ENCODE peak calls at places on chromosomes 5 and 9, in four cellular contexts. One of them, this sample, is unnamed.

GRCh38 chr9:130689937-130690700 is 3.5 kb upstream of the EXOSC2 start:
- DNase-seq in kidney: no peak
- DNase-seq in stomach: peak; percentile 87
- DNase-seq in PC-9: peak; percentile 95
- DNase-seq in this sample: no peak

GRCh38 chr9:72680593-72681317 is 159.3 kb downstream of the TMC1 start:
- DNase-seq in PC-9: no peak
- DNase-seq in kidney: no peak
- DNase-seq in stomach: no peak
- DNase-seq in this sample: no peak

GRCh38 chr5:20360243-20360642 is 372.2 kb upstream of the CDH18 start:
- DNase-seq in kidney: no peak
- DNase-seq in PC-9: no peak
- DNase-seq in stomach: no peak
- DNase-seq in this sample: no peak

GRCh38 chr5:145510324-145510723 is 324.8 kb downstream of the PRELID2 start:
- DNase-seq in stomach: no peak
- DNase-seq in PC-9: no peak
- DNase-seq in kidney: no peak
- DNase-seq in this sample: no peak

GRCh38 chr5:526456-527088 is 2.3 kb upstream of the SLC9A3 start:
- DNase-seq in PC-9: no peak
- DNase-seq in kidney: peak; percentile 36
- DNase-seq in stomach: no peak
- DNase-seq in this sample: no peak

GRCh38 chr5:78075301-78075700 is 219.2 kb downstream of the AP3B1 start:
- DNase-seq in kidney: no peak
- DNase-seq in PC-9: no peak
- DNase-seq in stomach: no peak
- DNase-seq in this sample: no peak

GRCh38 chr9:32705059-32705458 is 69.6 kb upstream of the TAF1L start:
- DNase-seq in stomach: no peak
- DNase-seq in kidney: no peak
- DNase-seq in PC-9: peak; percentile 73
- DNase-seq in this sample: no peak

GRCh38 chr5:106956901-106957300 is 713.8 kb downstream of the EFNA5 start:
- DNase-seq in kidney: no peak
- DNase-seq in stomach: no peak
- DNase-seq in PC-9: no peak
- DNase-seq in this sample: no peak

GRCh38 chr5:103098993-103099392 is 20.9 kb downstream of the GIN1 start:
- DNase-seq in kidney: no peak
- DNase-seq in PC-9: no peak
- DNase-seq in stomach: no peak
- DNase-seq in this sample: no peak

GRCh38 chr5:14417232-14417730 is 164.3 kb upstream of the OTULINL start:
- DNase-seq in kidney: no peak
- DNase-seq in PC-9: no peak
- DNase-seq in stomach: no peak
- DNase-seq in this sample: no peak
- H3K36me3 ChIP-seq in kidney: peaks cover 15% of the 10 kb centered on the region
- H3K36me3 ChIP-seq in PC-9: peaks cover 17% of the 10 kb centered on the region
- H3K36me3 ChIP-seq in stomach: peaks cover 31% of the 10 kb centered on the region
- H3K36me3 ChIP-seq in this sample: no peaks in the 10 kb centered on the region

GRCh38 chr9:127706836-127707241 is at the start of gene CFAP157:
- DNase-seq in kidney: no peak
- DNase-seq in PC-9: no peak
- DNase-seq in stomach: peak; percentile 28
- DNase-seq in this sample: no peak
- H3K36me3 ChIP-seq in kidney: no peaks in the 10 kb centered on the region
- H3K36me3 ChIP-seq in PC-9: no peaks in the 10 kb centered on the region
- H3K36me3 ChIP-seq in stomach: no peaks in the 10 kb centered on the region
- H3K36me3 ChIP-seq in this sample: no peaks in the 10 kb centered on the region

GRCh38 chr5:143284002-143284401 is 119.5 kb downstream of the NR3C1 start:
- DNase-seq in stomach: no peak
- DNase-seq in kidney: no peak
- DNase-seq in PC-9: no peak
- DNase-seq in this sample: no peak
- H3K36me3 ChIP-seq in stomach: peaks cover 4% of the 10 kb centered on the region
- H3K36me3 ChIP-seq in kidney: no peaks in the 10 kb centered on the region
- H3K36me3 ChIP-seq in PC-9: peaks cover 5% of the 10 kb centered on the region
- H3K36me3 ChIP-seq in this sample: no peaks in the 10 kb centered on the region

GRCh38 chr5:143060018-143060417 is 289.8 kb downstream of the ARHGAP26 start:
- DNase-seq in stomach: no peak
- DNase-seq in kidney: no peak
- DNase-seq in PC-9: no peak
- DNase-seq in this sample: no peak
- H3K36me3 ChIP-seq in stomach: no peaks in the 10 kb centered on the region
- H3K36me3 ChIP-seq in kidney: peaks cover 2% of the 10 kb centered on the region
- H3K36me3 ChIP-seq in PC-9: no peaks in the 10 kb centered on the region
- H3K36me3 ChIP-seq in this sample: peaks cover 4% of the 10 kb centered on the region

DNA sequence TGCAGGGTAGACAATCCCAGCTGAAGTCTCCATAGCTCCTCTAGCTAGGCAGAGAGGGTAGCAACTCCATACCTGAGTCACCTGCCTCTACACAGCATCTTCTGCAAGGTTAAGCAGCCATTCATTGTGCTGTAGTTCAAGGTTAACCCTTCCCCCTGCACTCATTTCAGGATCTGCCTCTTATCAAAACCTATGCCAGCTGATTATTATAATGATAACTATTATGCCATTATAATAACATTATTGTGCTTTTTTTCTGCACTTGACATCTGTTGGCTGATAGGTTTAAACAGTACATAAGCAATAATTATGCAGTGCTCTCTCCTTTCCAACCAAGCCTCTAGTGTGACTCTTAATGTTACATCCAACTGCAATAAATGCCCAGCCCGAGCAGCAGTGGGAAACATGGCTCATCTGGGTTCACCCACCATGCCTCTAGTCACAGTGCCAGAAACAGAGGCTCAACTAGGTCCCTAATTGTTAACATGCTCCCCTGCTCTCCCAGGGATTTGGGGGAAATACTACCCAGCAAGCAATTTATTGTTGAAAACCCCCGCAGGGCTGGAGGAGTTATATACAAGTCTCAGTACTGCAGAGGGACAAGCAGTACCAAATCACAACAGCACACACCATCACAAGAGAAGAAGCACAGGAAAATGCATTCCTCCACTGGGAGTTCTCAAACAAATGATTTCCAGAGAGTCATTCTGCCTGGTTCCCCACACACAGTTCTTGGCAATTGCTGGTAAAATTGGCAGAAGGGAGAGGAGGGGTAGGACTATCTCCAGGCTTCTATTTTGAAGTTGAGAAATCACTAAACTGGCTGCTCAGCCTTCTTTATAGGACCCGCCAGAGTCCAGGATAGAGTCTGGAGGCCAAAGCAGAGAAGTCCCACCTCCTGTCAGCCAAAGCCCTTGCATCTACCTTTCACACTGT is 17.1 kb downstream of the SIL1 start:
- DNase-seq in PC-9: no peak
- DNase-seq in kidney: no peak
- DNase-seq in stomach: no peak
- DNase-seq in this sample: no peak
- H3K36me3 ChIP-seq in PC-9: no peaks in the 10 kb centered on the region
- H3K36me3 ChIP-seq in kidney: no peaks in the 10 kb centered on the region
- H3K36me3 ChIP-seq in stomach: no peaks in the 10 kb centered on the region
- H3K36me3 ChIP-seq in this sample: no peaks in the 10 kb centered on the region

GRCh38 chr5:111117149-111117548 is 25.0 kb downstream of the WDR36 start:
- DNase-seq in PC-9: no peak
- DNase-seq in stomach: no peak
- DNase-seq in kidney: no peak
- DNase-seq in this sample: no peak
- H3K36me3 ChIP-seq in PC-9: peaks cover 26% of the 10 kb centered on the region
- H3K36me3 ChIP-seq in stomach: peaks cover 30% of the 10 kb centered on the region
- H3K36me3 ChIP-seq in kidney: peaks cover 18% of the 10 kb centered on the region
- H3K36me3 ChIP-seq in this sample: peaks cover 3% of the 10 kb centered on the region

GRCh38 chr9:133109931-133110650 is 10.9 kb downstream of the RALGDS start:
- DNase-seq in stomach: no peak
- DNase-seq in PC-9: no peak
- DNase-seq in kidney: peak; percentile 49
- DNase-seq in this sample: peak; percentile 13

GRCh38 chr9:133113163-133113927 is 7.7 kb downstream of the RALGDS start:
- DNase-seq in stomach: no peak
- DNase-seq in PC-9: no peak
- DNase-seq in kidney: peak; percentile 87
- DNase-seq in this sample: peak; percentile 84

GRCh38 chr9:133113928-133114351 is 7.1 kb downstream of the RALGDS start:
- DNase-seq in stomach: no peak
- DNase-seq in PC-9: no peak
- DNase-seq in kidney: peak; percentile 85
- DNase-seq in this sample: peak; percentile 80

GRCh38 chr9:133112361-133113026 is 8.5 kb downstream of the RALGDS start:
- DNase-seq in kidney: peak; percentile 83
- DNase-seq in PC-9: no peak
- DNase-seq in stomach: no peak
- DNase-seq in this sample: peak; percentile 90

GRCh38 chr9:133111461-133112360 is 9.3 kb downstream of the RALGDS start:
- DNase-seq in stomach: no peak
- DNase-seq in PC-9: no peak
- DNase-seq in kidney: peak; percentile 69
- DNase-seq in this sample: peak; percentile 67
- H3K36me3 ChIP-seq in stomach: peaks cover 43% of the 10 kb centered on the region
- H3K36me3 ChIP-seq in PC-9: no peaks in the 10 kb centered on the region
- H3K36me3 ChIP-seq in kidney: peaks cover 7% of the 10 kb centered on the region
- H3K36me3 ChIP-seq in this sample: peaks cover 37% of the 10 kb centered on the region

DNA sequence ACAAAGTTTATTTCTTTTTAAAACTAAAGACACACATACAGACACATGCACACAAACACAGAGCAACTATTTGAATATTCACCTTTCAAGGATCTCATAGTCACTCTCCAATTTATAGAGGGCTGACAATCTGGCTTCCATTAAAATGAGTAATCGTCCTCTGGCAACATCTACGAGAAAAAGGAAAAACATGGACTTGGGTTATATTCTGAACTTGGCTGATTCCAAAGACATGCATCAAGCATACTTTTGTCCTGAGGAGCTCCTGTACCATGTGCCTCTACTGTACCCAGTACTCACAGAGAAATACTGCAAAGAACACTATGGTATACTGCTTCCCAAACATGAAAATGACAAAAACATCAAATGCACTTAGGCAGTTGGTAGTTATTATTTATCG is 15.4 kb downstream of the IARS1 start:
- DNase-seq in kidney: no peak
- DNase-seq in stomach: no peak
- DNase-seq in PC-9: no peak
- DNase-seq in this sample: no peak
- H3K36me3 ChIP-seq in kidney: peaks cover 26% of the 10 kb centered on the region
- H3K36me3 ChIP-seq in stomach: peaks cover 47% of the 10 kb centered on the region
- H3K36me3 ChIP-seq in PC-9: peaks cover 86% of the 10 kb centered on the region
- H3K36me3 ChIP-seq in this sample: peaks cover 6% of the 10 kb centered on the region

DNA sequence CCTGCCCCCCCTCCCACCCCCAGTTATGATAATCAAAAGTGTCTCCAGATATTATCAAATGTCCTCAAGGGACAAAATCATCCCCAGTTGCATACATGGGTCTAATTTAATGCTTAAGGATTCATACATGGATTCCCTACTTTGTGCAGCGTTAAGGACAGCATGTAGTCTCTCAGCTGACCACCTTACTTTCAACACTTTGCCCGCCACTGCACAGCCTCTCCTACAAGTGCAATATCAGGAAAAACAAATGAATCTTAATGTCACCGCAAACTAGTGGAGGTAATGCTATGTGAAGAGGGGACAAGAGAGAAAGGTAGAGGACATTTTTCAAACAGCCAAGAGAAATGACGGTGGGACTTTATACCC is 78.6 kb downstream of the TLE1 start:
- DNase-seq in PC-9: no peak
- DNase-seq in stomach: no peak
- DNase-seq in kidney: no peak
- DNase-seq in this sample: no peak
- H3K36me3 ChIP-seq in PC-9: peaks cover 20% of the 10 kb centered on the region
- H3K36me3 ChIP-seq in stomach: peaks cover 20% of the 10 kb centered on the region
- H3K36me3 ChIP-seq in kidney: peaks cover 2% of the 10 kb centered on the region
- H3K36me3 ChIP-seq in this sample: peaks cover 35% of the 10 kb centered on the region

GRCh38 chr9:114001410-114001685 is 76.8 kb downstream of the AMBP start:
- DNase-seq in kidney: no peak
- DNase-seq in PC-9: no peak
- DNase-seq in stomach: peak; percentile 5
- DNase-seq in this sample: no peak
- H3K36me3 ChIP-seq in kidney: peaks cover 14% of the 10 kb centered on the region
- H3K36me3 ChIP-seq in PC-9: no peaks in the 10 kb centered on the region
- H3K36me3 ChIP-seq in stomach: peaks cover 4% of the 10 kb centered on the region
- H3K36me3 ChIP-seq in this sample: no peaks in the 10 kb centered on the region